ENCODE peak calls at places on chromosomes 1 and 21, in nine cellular contexts. X is hypothalamus; E is posterior cingulate gyrus; O is EH; Y is neuronal stem cell; W is heart right ventricle; Z is stimulated activated CD4-positive, alpha-beta T cell treated with anti-CD3 and anti-CD28 coated beads, Interleukin-1b, Interleukin-23, amount 100 ng/mL, for 24 hours; S is AG04450; G is CD8-positive, alpha-beta memory T cell. F is an unnamed sample.
A peak's percentile ranks its signal among the peaks of the same experiment; 100 is the strongest.

GRCh38 chr1:229434005-229434640 is at the start of gene ACTA1:
- DNase-seq in X (no peak), E (no peak), O (no peak), Y (no peak), W (peak; percentile 17), Z (no peak), S (no peak), G (no peak), F (no peak)

GRCh38 chr1:235008239-235008638 is 120.4 kb downstream of the TOMM20 start:
- DNase-seq in X (no peak), E (no peak), O (no peak), Y (no peak), W (no peak), Z (no peak), S (no peak), G (no peak), F (no peak)

GRCh38 chr1:201544710-201545109 is 5.8 kb downstream of the NAV1 start:
- DNase-seq in X (no peak), E (no peak), O (no peak), Y (no peak), W (no peak), Z (no peak), S (no peak), G (no peak), F (no peak)

GRCh38 chr1:62433861-62434611 is 2.8 kb upstream of the USP1 start:
- DNase-seq in X (no peak), E (no peak), O (no peak), Y (no peak), W (no peak), Z (no peak), S (no peak), G (no peak), F (no peak)

GRCh38 chr1:218480137-218480536 is 135.0 kb downstream of the TGFB2 start:
- DNase-seq in X (no peak), E (no peak), O (peak; percentile 98), Y (no peak), W (no peak), Z (no peak), S (peak; percentile 74), G (no peak), F (no peak)

GRCh38 chr1:115669886-115670285 is 28.1 kb downstream of the VANGL1 start:
- DNase-seq in X (no peak), E (no peak), O (peak; percentile 23), Y (no peak), W (no peak), Z (no peak), S (no peak), G (no peak), F (no peak)

GRCh38 chr1:218463194-218464156 is 118.3 kb downstream of the TGFB2 start:
- DNase-seq in X (no peak), E (peak; percentile 82), O (peak; percentile 84), Y (peak; percentile 24), W (peak; percentile 55), Z (no peak), S (no peak), G (no peak), F (peak; percentile 33)

GRCh38 chr1:83716641-83717040 is 282.3 kb downstream of the TTLL7 start:
- DNase-seq in X (no peak), E (no peak), O (no peak), Y (no peak), W (no peak), Z (no peak), S (no peak), G (no peak), F (no peak)

GRCh38 chr1:22619252-22619651 is 17.2 kb upstream of the C1QA start:
- DNase-seq in X (no peak), E (no peak), O (no peak), Y (no peak), W (no peak), Z (no peak), S (no peak), G (no peak), F (no peak)

GRCh38 chr1:230626274-230626673 is 16.0 kb upstream of the COG2 start:
- DNase-seq in X (no peak), E (no peak), O (no peak), Y (no peak), W (no peak), Z (no peak), S (no peak), G (no peak), F (no peak)

GRCh38 chr1:57252597-57253306 is 171.1 kb downstream of the DAB1 start:
- DNase-seq in X (no peak), E (no peak), O (peak; percentile 9), Y (no peak), W (no peak), Z (no peak), S (no peak), G (no peak), F (no peak)

GRCh38 chr1:24748191-24749121 is 3.2 kb downstream of the CLIC4 start:
- DNase-seq in X (no peak), E (no peak), O (no peak), Y (no peak), W (no peak), Z (no peak), S (no peak), G (no peak), F (no peak)

GRCh38 chr1:224339422-224340033 is 9.6 kb upstream of the NVL start:
- DNase-seq in X (no peak), E (no peak), O (no peak), Y (no peak), W (no peak), Z (no peak), S (no peak), G (no peak), F (no peak)

GRCh38 chr21:22278366-22278765 is 1280.2 kb downstream of the NCAM2 start:
- DNase-seq in X (no peak), E (no peak), O (no peak), Y (no peak), W (no peak), Z (no peak), S (no peak), G (no peak), F (no peak)

GRCh38 chr1:238927899-238928298 is 458.5 kb upstream of the CHRM3 start:
- DNase-seq in X (no peak), E (no peak), O (no peak), Y (no peak), W (no peak), Z (no peak), S (no peak), G (no peak), F (no peak)

GRCh38 chr1:40389234-40389815 is 15.8 kb downstream of the SMAP2 start:
- DNase-seq in X (no peak), E (no peak), O (no peak), Y (no peak), W (no peak), Z (no peak), S (no peak), G (no peak), F (no peak)

GRCh38 chr1:160245420-160245819 is 16.9 kb downstream of the DCAF8 start:
- DNase-seq in X (no peak), E (no peak), O (no peak), Y (no peak), W (no peak), Z (no peak), S (no peak), G (no peak), F (no peak)

GRCh38 chr1:111190931-111191451 is 9.5 kb downstream of the DENND2D start:
- DNase-seq in X (no peak), E (no peak), O (no peak), Y (no peak), W (no peak), Z (no peak), S (peak; percentile 29), G (no peak), F (no peak)

GRCh38 chr1:197444754-197445153 is 176.7 kb downstream of the CRB1 start:
- DNase-seq in X (no peak), E (no peak), O (peak; percentile 38), Y (no peak), W (no peak), Z (no peak), S (no peak), G (no peak), F (no peak)

GRCh38 chr1:159879136-159879535 is 16.7 kb upstream of the VSIG8 start:
- DNase-seq in X (no peak), E (no peak), O (no peak), Y (no peak), W (no peak), Z (no peak), S (no peak), G (no peak), F (no peak)

GRCh38 chr1:107992341-107992740 is 27.4 kb upstream of the VAV3 start:
- DNase-seq in X (no peak), E (no peak), O (no peak), Y (no peak), W (no peak), Z (no peak), S (no peak), G (no peak), F (no peak)

GRCh38 chr1:37171651-37172050 is 137.3 kb upstream of the GRIK3 start:
- DNase-seq in X (no peak), E (no peak), O (no peak), Y (no peak), W (no peak), Z (no peak), S (no peak), G (no peak), F (no peak)

GRCh38 chr1:119222271-119222670 is 81.8 kb upstream of the WARS2 start:
- DNase-seq in X (no peak), E (no peak), O (no peak), Y (no peak), W (no peak), Z (no peak), S (no peak), G (no peak), F (no peak)